ENCODE peak calls at places on chromosomes 6 and 20, in ten cellular contexts. H is endothelial cell of umbilical vein, F is AG04449, X is sigmoid colon, L is AG09309, O is GM23338, S is cardiac fibroblast, R is tibial artery, Y is coronary artery, P is heart left ventricle. J is an unnamed sample.

GRCh38 chr6:16337280-16337975 is 99.0 kb downstream of the GMPR start:
- DNase-seq in H (peak; percentile 99), F (no peak), X (peak; percentile 96), L (peak; percentile 83), O (peak; percentile 40), S (peak; percentile 99), R (peak; percentile 89), Y (peak; percentile 92), P (peak; percentile 96), J (peak; percentile 93)

GRCh38 chr6:163147988-163148387 is 266.5 kb upstream of the QKI start:
- DNase-seq in H (no peak), F (no peak), X (no peak), L (no peak), O (peak; percentile 18), S (peak; percentile 3), R (no peak), Y (no peak), P (no peak), J (no peak)

GRCh38 chr20:33654680-33655161 is 7.4 kb upstream of the C20orf144 start:
- DNase-seq in H (no peak), F (no peak), X (peak; percentile 65), L (no peak), O (no peak), S (no peak), R (no peak), Y (no peak), P (no peak), J (no peak)

GRCh38 chr6:11964729-11965128 is 47.4 kb upstream of the HIVEP1 start:
- DNase-seq in H (no peak), F (no peak), X (no peak), L (no peak), O (no peak), S (no peak), R (no peak), Y (no peak), P (no peak), J (no peak)

GRCh38 chr20:34268851-34269668 is 27.8 kb downstream of the ASIP start:
- DNase-seq in H (peak; percentile 39), F (no peak), X (no peak), L (no peak), O (peak; percentile 70), S (peak; percentile 32), R (no peak), Y (no peak), P (peak; percentile 35), J (no peak)

GRCh38 chr6:131213501-131213990 is 78.3 kb downstream of the AKAP7 start:
- DNase-seq in H (peak; percentile 8), F (no peak), X (no peak), L (no peak), O (no peak), S (peak; percentile 77), R (no peak), Y (no peak), P (no peak), J (no peak)

GRCh38 chr6:129203190-129203900 is 320.4 kb downstream of the LAMA2 start:
- DNase-seq in H (no peak), F (no peak), X (no peak), L (peak; percentile 52), O (no peak), S (no peak), R (no peak), Y (no peak), P (no peak), J (no peak)

GRCh38 chr6:32937230-32937633 is 3.6 kb downstream of the HLA-DMB start:
- DNase-seq in H (no peak), F (no peak), X (peak; percentile 72), L (no peak), O (no peak), S (no peak), R (peak; percentile 59), Y (no peak), P (no peak), J (no peak)

GRCh38 chr6:324116-324728 is 31.9 kb downstream of the DUSP22 start:
- DNase-seq in H (no peak), F (no peak), X (peak; percentile 68), L (no peak), O (no peak), S (no peak), R (no peak), Y (peak; percentile 72), P (no peak), J (no peak)

DNA sequence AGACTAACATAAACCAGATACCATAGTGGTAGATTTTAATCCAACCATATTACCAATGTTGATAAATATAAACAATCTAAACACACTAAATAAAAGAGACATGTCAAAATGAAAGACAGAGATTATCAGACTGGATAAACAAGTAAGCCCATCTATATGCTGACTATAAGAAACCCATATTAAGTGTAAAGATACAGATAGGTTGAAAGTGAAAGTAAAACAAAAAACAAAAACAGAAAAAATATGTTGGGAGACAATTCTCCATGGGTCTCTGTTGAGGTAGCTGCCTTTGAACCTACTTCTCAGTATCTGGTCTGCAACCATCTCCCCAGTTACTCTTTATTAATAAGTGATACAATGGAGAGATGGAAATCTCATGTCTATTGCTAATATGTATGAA is 21.2 kb downstream of the REV3L start:
- DNase-seq in H (no peak), F (no peak), X (no peak), L (no peak), O (no peak), S (no peak), R (no peak), Y (no peak), P (no peak), J (no peak)
- H3K4me3 ChIP-seq in H (peak overlapping the region; percentile 56), F (no peak overlapping the region), X (no peak overlapping the region), L (no peak overlapping the region), O (no peak overlapping the region), S (no peak overlapping the region), R (no peak overlapping the region), Y (peak overlapping the region; percentile 32), P (no peak overlapping the region), J (no peak overlapping the region)

DNA sequence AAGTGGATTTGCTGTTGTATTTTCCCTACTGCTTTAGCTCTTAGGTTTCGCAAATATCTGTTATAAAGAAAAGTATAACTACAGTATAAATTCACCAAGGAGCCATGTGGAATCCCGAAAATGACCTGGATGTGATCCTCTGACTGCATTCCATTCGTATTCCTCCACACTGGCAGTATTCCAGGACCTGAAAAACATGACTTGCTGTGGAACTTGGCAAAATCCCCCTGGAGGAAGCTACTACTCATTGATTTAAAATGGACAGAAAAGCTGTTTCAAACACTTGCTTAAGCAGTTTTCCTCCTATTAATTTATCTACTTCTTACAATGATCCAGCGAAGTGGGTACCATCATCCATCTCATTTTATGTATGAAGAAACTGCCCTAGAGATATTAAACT is 13.3 kb upstream of the ENPP5 start:
- DNase-seq in H (peak; percentile 84), F (peak; percentile 54), X (no peak), L (peak; percentile 71), O (peak; percentile 24), S (peak; percentile 92), R (no peak), Y (no peak), P (no peak), J (peak; percentile 51)
- TF ChIP-seq CTCF in H (no peak), F (no peak), X (no peak), L (peak; percentile 23), O (no peak), S (peak; percentile 9), R (peak; percentile 21), Y (no peak), P (no peak), J (peak; percentile 18)

GRCh38 chr6:44262467-44263356 is 2.6 kb downstream of the NFKBIE start:
- DNase-seq in H (no peak), F (no peak), X (no peak), L (no peak), O (no peak), S (no peak), R (no peak), Y (no peak), P (no peak), J (no peak)
- H3K4me3 ChIP-seq in H (peak overlapping the region; percentile 78), F (peak overlapping the region; percentile 80), X (no peak overlapping the region), L (peak overlapping the region; percentile 93), O (peak overlapping the region; percentile 88), S (no peak overlapping the region), R (peak overlapping the region; percentile 13), Y (peak overlapping the region; percentile 83), P (no peak overlapping the region), J (peak overlapping the region; percentile 74)

GRCh38 chr6:35415065-35415880 is 36.9 kb upstream of the FANCE start:
- DNase-seq in H (peak; percentile 44), F (peak; percentile 69), X (peak; percentile 92), L (peak; percentile 72), O (peak; percentile 81), S (peak; percentile 93), R (peak; percentile 64), Y (no peak), P (peak; percentile 77), J (no peak)

GRCh38 chr6:35419961-35420360 is 32.2 kb upstream of the FANCE start:
- DNase-seq in H (no peak), F (no peak), X (no peak), L (no peak), O (no peak), S (no peak), R (no peak), Y (no peak), P (no peak), J (no peak)

GRCh38 chr6:35417979-35418661 is 34.0 kb upstream of the FANCE start:
- DNase-seq in H (no peak), F (no peak), X (no peak), L (no peak), O (no peak), S (no peak), R (no peak), Y (no peak), P (no peak), J (no peak)

GRCh38 chr6:35413911-35414310 is 38.2 kb upstream of the FANCE start:
- DNase-seq in H (no peak), F (no peak), X (no peak), L (no peak), O (no peak), S (no peak), R (no peak), Y (no peak), P (no peak), J (no peak)

GRCh38 chr6:35419431-35419830 is 32.7 kb upstream of the FANCE start:
- DNase-seq in H (peak; percentile 75), F (peak; percentile 24), X (no peak), L (no peak), O (peak; percentile 30), S (peak; percentile 81), R (no peak), Y (no peak), P (no peak), J (no peak)
- TF ChIP-seq CTCF in H (peak; percentile 49), F (peak; percentile 62), X (no peak), L (no peak), O (no peak), S (peak; percentile 39), R (no peak), Y (no peak), P (no peak), J (peak; percentile 47)

GRCh38 chr20:328596-329324 is 3.4 kb downstream of the SOX12 start:
- DNase-seq in H (no peak), F (no peak), X (no peak), L (no peak), O (no peak), S (no peak), R (no peak), Y (no peak), P (no peak), J (no peak)
- H3K4me3 ChIP-seq in H (no peak overlapping the region), F (peak overlapping the region; percentile 78), X (no peak overlapping the region), L (peak overlapping the region; percentile 64), O (peak overlapping the region; percentile 91), S (peak overlapping the region; percentile 4), R (no peak overlapping the region), Y (no peak overlapping the region), P (no peak overlapping the region), J (no peak overlapping the region)

GRCh38 chr20:13900506-13900905 is 89.9 kb downstream of the SEL1L2 start:
- DNase-seq in H (no peak), F (no peak), X (no peak), L (no peak), O (peak; percentile 9), S (no peak), R (no peak), Y (no peak), P (no peak), J (no peak)

GRCh38 chr20:13898012-13898612 is 92.3 kb downstream of the SEL1L2 start:
- DNase-seq in H (no peak), F (no peak), X (no peak), L (no peak), O (peak; percentile 15), S (no peak), R (no peak), Y (no peak), P (no peak), J (no peak)
- TF ChIP-seq CTCF in H (no peak), F (no peak), X (no peak), L (no peak), O (peak; percentile 45), S (no peak), R (peak; percentile 16), Y (no peak), P (no peak), J (peak; percentile 29)

J was measured in BJ.